ENCODE peak calls at places on chromosomes 5 and 9, in nine cellular contexts. L, K, C, G, O, P, Z, E and V are unnamed samples.

GRCh38 chr5:127111112-127111511 is 37.8 kb upstream of the C5orf63 start:
- DNase-seq in L (no peak), K (no peak), C (no peak), G (no peak), O (no peak), P (no peak), Z (no peak), E (no peak), V (no peak)

GRCh38 chr5:113806823-113807222 is 293.3 kb downstream of the YTHDC2 start:
- DNase-seq in L (peak; percentile 15), K (no peak), C (no peak), G (no peak), O (no peak), P (peak; percentile 12), Z (no peak), E (peak; percentile 1), V (no peak)

GRCh38 chr5:119327018-119327417 is 28.8 kb upstream of the TNFAIP8 start:
- DNase-seq in L (no peak), K (no peak), C (no peak), G (no peak), O (no peak), P (peak; percentile 64), Z (no peak), E (peak; percentile 17), V (no peak)

GRCh38 chr5:160925281-160925680 is 73.3 kb upstream of the ATP10B start:
- DNase-seq in L (no peak), K (no peak), C (peak; percentile 56), G (no peak), O (no peak), P (no peak), Z (no peak), E (no peak), V (no peak)

GRCh38 chr5:140671472-140672210 is 1.7 kb downstream of the DND1 start:
- DNase-seq in L (no peak), K (no peak), C (no peak), G (no peak), O (no peak), P (no peak), Z (no peak), E (no peak), V (no peak)

GRCh38 chr9:123349691-123350480 is 6.1 kb upstream of the CRB2 start:
- DNase-seq in L (peak; percentile 66), K (peak; percentile 84), C (peak; percentile 25), G (peak; percentile 33), O (peak; percentile 40), P (peak; percentile 82), Z (no peak), E (peak; percentile 61), V (peak; percentile 48)

GRCh38 chr9:36679710-36680109 is 107.0 kb downstream of the MELK start:
- DNase-seq in L (no peak), K (no peak), C (no peak), G (no peak), O (no peak), P (no peak), Z (no peak), E (peak; percentile 5), V (no peak)

GRCh38 chr5:178385472-178385853 is 152.9 kb upstream of the PHYKPL start:
- DNase-seq in L (no peak), K (peak; percentile 10), C (no peak), G (no peak), O (no peak), P (peak; percentile 49), Z (no peak), E (no peak), V (no peak)

GRCh38 chr5:138470322-138471285 is 5.3 kb downstream of the EGR1 start:
- DNase-seq in L (no peak), K (no peak), C (no peak), G (no peak), O (no peak), P (no peak), Z (no peak), E (peak; percentile 89), V (no peak)

GRCh38 chr5:63400079-63400478 is 562.2 kb downstream of the HTR1A start:
- DNase-seq in L (no peak), K (no peak), C (no peak), G (no peak), O (no peak), P (no peak), Z (no peak), E (no peak), V (no peak)

GRCh38 chr5:111454198-111454606 is 58.1 kb downstream of the STARD4 start:
- DNase-seq in L (no peak), K (no peak), C (no peak), G (no peak), O (peak; percentile 90), P (no peak), Z (no peak), E (peak; percentile 51), V (no peak)

GRCh38 chr9:96071245-96072124 is 196.0 kb downstream of the ERCC6L2 start:
- DNase-seq in L (peak; percentile 29), K (peak; percentile 54), C (no peak), G (no peak), O (no peak), P (peak; percentile 51), Z (no peak), E (no peak), V (no peak)

GRCh38 chr5:41995193-41995592 is 70.1 kb downstream of the FBXO4 start:
- DNase-seq in L (no peak), K (no peak), C (no peak), G (no peak), O (no peak), P (no peak), Z (no peak), E (no peak), V (no peak)

GRCh38 chr5:79956173-79956670 is 34.8 kb downstream of the MTX3 start:
- DNase-seq in L (peak; percentile 42), K (no peak), C (no peak), G (no peak), O (no peak), P (peak; percentile 82), Z (no peak), E (peak; percentile 44), V (no peak)

GRCh38 chr9:10282084-10282483 is 330.7 kb downstream of the PTPRD start:
- DNase-seq in L (no peak), K (no peak), C (no peak), G (no peak), O (no peak), P (no peak), Z (no peak), E (no peak), V (no peak)

GRCh38 chr9:116541402-116541801 is 145.7 kb upstream of the TRIM32 start:
- DNase-seq in L (no peak), K (no peak), C (no peak), G (no peak), O (no peak), P (no peak), Z (no peak), E (no peak), V (no peak)

GRCh38 chr9:125549465-125550215 is 157.4 kb downstream of the MAPKAP1 start:
- DNase-seq in L (no peak), K (no peak), C (peak; percentile 51), G (no peak), O (no peak), P (peak; percentile 83), Z (no peak), E (peak; percentile 89), V (no peak)

GRCh38 chr9:130088056-130088455 is 34.4 kb downstream of the GPR107 start:
- DNase-seq in L (no peak), K (no peak), C (no peak), G (no peak), O (no peak), P (no peak), Z (no peak), E (no peak), V (no peak)

GRCh38 chr9:6383551-6384225 is 29.3 kb upstream of the UHRF2 start:
- DNase-seq in L (no peak), K (no peak), C (no peak), G (no peak), O (no peak), P (peak; percentile 44), Z (no peak), E (peak; percentile 88), V (no peak)

GRCh38 chr5:122775713-122776084 is 819 bp downstream of the SNX2 start:
- DNase-seq in L (no peak), K (no peak), C (no peak), G (no peak), O (no peak), P (peak; percentile 5), Z (no peak), E (peak; percentile 21), V (no peak)

GRCh38 chr5:107937198-107937597 is 266.5 kb upstream of the EFNA5 start:
- DNase-seq in L (no peak), K (no peak), C (no peak), G (no peak), O (peak; percentile 24), P (no peak), Z (no peak), E (no peak), V (no peak)

GRCh38 chr5:55572011-55572410 is 37.2 kb upstream of the PLPP1 start:
- DNase-seq in L (no peak), K (no peak), C (no peak), G (no peak), O (no peak), P (no peak), Z (no peak), E (no peak), V (no peak)

GRCh38 chr5:157870837-157871834 is 12.2 kb upstream of the CLINT1 start:
- DNase-seq in L (peak; percentile 63), K (no peak), C (no peak), G (no peak), O (peak; percentile 2), P (peak; percentile 29), Z (no peak), E (peak; percentile 81), V (no peak)

GRCh38 chr5:61251874-61252642 is 80.0 kb upstream of the ZSWIM6 start:
- DNase-seq in L (no peak), K (no peak), C (no peak), G (no peak), O (no peak), P (no peak), Z (no peak), E (no peak), V (no peak)

GRCh38 chr5:178462846-178463245 is 127.3 kb downstream of the COL23A1 start:
- DNase-seq in L (no peak), K (no peak), C (no peak), G (no peak), O (no peak), P (no peak), Z (no peak), E (no peak), V (no peak)

GRCh38 chr9:129751841-129752801 is 721 bp downstream of the PTGES start:
- DNase-seq in L (peak; percentile 47), K (no peak), C (no peak), G (no peak), O (peak; percentile 77), P (peak; percentile 21), Z (no peak), E (peak; percentile 45), V (no peak)

GRCh38 chr5:93941897-93942296 is 200.5 kb upstream of the POU5F2 start:
- DNase-seq in L (no peak), K (no peak), C (no peak), G (no peak), O (peak; percentile 12), P (no peak), Z (no peak), E (no peak), V (no peak)

GRCh38 chr5:54243483-54244080 is 66.8 kb downstream of the ARL15 start:
- DNase-seq in L (peak; percentile 45), K (no peak), C (no peak), G (no peak), O (peak; percentile 7), P (peak; percentile 58), Z (no peak), E (peak; percentile 65), V (no peak)

GRCh38 chr5:132019857-132020555 is 8.5 kb upstream of the ACSL6 start:
- DNase-seq in L (no peak), K (no peak), C (no peak), G (peak; percentile 46), O (no peak), P (no peak), Z (peak; percentile 38), E (no peak), V (peak; percentile 61)

GRCh38 chr5:135950611-135951010 is 4.2 kb downstream of the LECT2 start:
- DNase-seq in L (no peak), K (no peak), C (no peak), G (no peak), O (no peak), P (peak; percentile 44), Z (no peak), E (peak; percentile 19), V (no peak)